ENCODE peak calls at places on chromosomes 6 and 20, in nine cellular contexts. Q is HTR-8/SVneo; I is stimulated activated CD4-positive, alpha-beta T cell treated with anti-CD3 and anti-CD28 coated beads, TNF-alpha, amount 100 ng/mL, for 48 hours; R is NCI-H510A treated with DMSO at 0.1 percent for 48 hours; J is astrocyte of the spinal cord; L is NCI-H2227 treated with DMSO at 0.1 percent for 48 hours; O is pons; A is neural crest cell; H is activated CD8-positive, alpha-beta memory T cell treated with anti-CD3 and anti-CD28 coated beads, Interleukin-2, amount 10 ng/mL, durations not matched to agents 7 days and 5 days. X is an unnamed sample.

GRCh38 chr6:145569140-145569539 is 166.2 kb downstream of the EPM2A start:
- DNase-seq in O (no peak), R (no peak), A (no peak), H (no peak), I (no peak), Q (peak), J (peak), L (peak), X (no peak)

GRCh38 chr20:17441745-17442144 is 89.4 kb downstream of the BFSP1 start:
- DNase-seq in Q (no peak), J (no peak), L (no peak), R (no peak), H (no peak), A (no peak), I (no peak), O (no peak), X (no peak)

GRCh38 chr6:41733707-41734665 is 1.4 kb downstream of the TFEB start:
- DNase-seq in R (peak), I (peak), L (peak), H (peak), O (peak), Q (peak), A (peak), J (peak), X (peak)

GRCh38 chr6:33698494-33698893 is 13.0 kb downstream of the UQCC2 start:
- DNase-seq in O (no peak), J (no peak), L (no peak), H (no peak), R (no peak), Q (no peak), A (no peak), I (no peak), X (no peak)

GRCh38 chr6:151088599-151088935 is 151.2 kb upstream of the AKAP12 start:
- DNase-seq in J (no peak), L (no peak), Q (no peak), H (no peak), O (no peak), R (no peak), A (no peak), I (no peak), X (no peak)

GRCh38 chr6:53795702-53796450 is 1.1 kb downstream of the LRRC1 start:
- DNase-seq in R (peak), A (peak), I (no peak), O (no peak), Q (no peak), J (no peak), H (no peak), L (no peak), X (no peak)

GRCh38 chr20:63064310-63064709 is 57.5 kb upstream of the BHLHE23 start:
- DNase-seq in O (no peak), Q (no peak), A (no peak), L (no peak), R (no peak), H (no peak), I (no peak), J (no peak), X (no peak)

GRCh38 chr20:49685809-49686208 is 27.9 kb downstream of the B4GALT5 start:
- DNase-seq in A (no peak), Q (peak), O (no peak), L (no peak), H (no peak), I (no peak), R (peak), J (peak), X (no peak)

GRCh38 chr6:30935018-30935417 is 3.0 kb upstream of the SFTA2 start:
- DNase-seq in R (no peak), J (no peak), L (no peak), O (no peak), Q (no peak), H (no peak), I (no peak), A (no peak), X (no peak)

GRCh38 chr6:17966451-17966850 is 21.0 kb downstream of the KIF13A start:
- DNase-seq in J (no peak), H (no peak), O (no peak), L (no peak), R (no peak), Q (no peak), A (no peak), I (no peak), X (no peak)

GRCh38 chr20:59074456-59074855 is 31.9 kb upstream of the PRELID3B start:
- DNase-seq in R (no peak), I (no peak), L (no peak), H (no peak), O (no peak), J (no peak), Q (no peak), A (no peak), X (no peak)

GRCh38 chr6:89131599-89131998 is 13.7 kb upstream of the SRSF12 start:
- DNase-seq in R (no peak), J (no peak), L (no peak), I (no peak), A (no peak), H (no peak), O (no peak), Q (no peak), X (no peak)

GRCh38 chr6:12543953-12544352 is 172.6 kb upstream of the PHACTR1 start:
- DNase-seq in Q (no peak), J (no peak), H (no peak), L (no peak), A (no peak), R (no peak), O (no peak), I (no peak), X (no peak)

X was measured in GM18507.